ENCODE peak calls at places on chromosomes 1 and 21, in seven cellular contexts. X, C, O, T, Q, F and W are unnamed samples.

GRCh38 chr1:220121791-220122530 is 28.0 kb downstream of the IARS2 start:
- DNase-seq in X (no peak), C (no peak), O (no peak), T (peak), Q (no peak), F (no peak), W (no peak)

GRCh38 chr1:30375156-30375555 is 348.2 kb downstream of the MATN1 start:
- DNase-seq in X (no peak), C (no peak), O (peak), T (no peak), Q (no peak), F (no peak), W (no peak)

GRCh38 chr1:13469343-13469742 is 44.5 kb downstream of the LRRC38 start:
- DNase-seq in X (no peak), C (no peak), O (no peak), T (peak), Q (no peak), F (no peak), W (peak)

GRCh38 chr1:178581351-178581951 is 68.5 kb downstream of the TEX35 start:
- DNase-seq in X (no peak), C (peak), O (no peak), T (no peak), Q (peak), F (no peak), W (no peak)

GRCh38 chr1:235806128-235806527 is 60.6 kb downstream of the LYST start:
- DNase-seq in X (no peak), C (no peak), O (no peak), T (no peak), Q (no peak), F (no peak), W (peak)

GRCh38 chr1:182602945-182603645 is 1.1 kb downstream of the RGS16 start:
- DNase-seq in X (no peak), C (no peak), O (no peak), T (no peak), Q (no peak), F (no peak), W (no peak)

GRCh38 chr1:178973671-178974091 is 52.0 kb upstream of the FAM20B start:
- DNase-seq in X (no peak), C (no peak), O (no peak), T (no peak), Q (peak), F (peak), W (no peak)

GRCh38 chr1:184465489-184466146 is 78.8 kb downstream of the C1orf21 start:
- DNase-seq in X (no peak), C (no peak), O (no peak), T (no peak), Q (no peak), F (no peak), W (peak)

GRCh38 chr1:211371406-211372105 is 44.9 kb downstream of the TRAF5 start:
- DNase-seq in X (no peak), C (no peak), O (no peak), T (no peak), Q (peak), F (peak), W (no peak)

GRCh38 chr1:219883400-219884332 is 44.7 kb downstream of the SLC30A10 start:
- DNase-seq in X (no peak), C (no peak), O (no peak), T (no peak), Q (no peak), F (no peak), W (no peak)

GRCh38 chr1:176382163-176382562 is 80.8 kb upstream of the PAPPA2 start:
- DNase-seq in X (no peak), C (no peak), O (no peak), T (peak), Q (no peak), F (no peak), W (no peak)

GRCh38 chr1:235369802-235370201 is 2.6 kb downstream of the TBCE start:
- DNase-seq in X (no peak), C (no peak), O (no peak), T (no peak), Q (no peak), F (no peak), W (no peak)

GRCh38 chr1:169892819-169893644 is 664 bp downstream of the SCYL3 start:
- DNase-seq in X (no peak), C (no peak), O (peak), T (peak), Q (peak), F (no peak), W (peak)

GRCh38 chr1:47812848-47813508 is 184.2 kb downstream of the TRABD2B start:
- DNase-seq in X (no peak), C (no peak), O (no peak), T (no peak), Q (no peak), F (no peak), W (no peak)

GRCh38 chr21:41923641-41924342 is 30.0 kb downstream of the C2CD2 start:
- DNase-seq in X (no peak), C (no peak), O (no peak), T (no peak), Q (peak), F (no peak), W (peak)

GRCh38 chr1:94011709-94012590 is 102.7 kb upstream of the GCLM start:
- DNase-seq in X (no peak), C (no peak), O (no peak), T (peak), Q (peak), F (no peak), W (no peak)

GRCh38 chr1:167718926-167719691 is 2.7 kb upstream of the MPZL1 start:
- DNase-seq in X (no peak), C (no peak), O (no peak), T (no peak), Q (no peak), F (no peak), W (no peak)

GRCh38 chr1:116131170-116131569 is 20.0 kb downstream of the MAB21L3 start:
- DNase-seq in X (no peak), C (no peak), O (no peak), T (no peak), Q (no peak), F (no peak), W (no peak)

GRCh38 chr1:67170751-67171573 is 4.7 kb downstream of the IL23R start:
- DNase-seq in X (no peak), C (no peak), O (no peak), T (no peak), Q (no peak), F (no peak), W (no peak)

GRCh38 chr1:64480999-64481772 is 11.3 kb downstream of the CACHD1 start:
- DNase-seq in X (no peak), C (no peak), O (no peak), T (no peak), Q (peak), F (no peak), W (no peak)

GRCh38 chr1:154988053-154988954 is 5.1 kb upstream of the LENEP start:
- DNase-seq in X (no peak), C (no peak), O (peak), T (no peak), Q (no peak), F (no peak), W (no peak)

GRCh38 chr1:82586473-82586872 is 785.7 kb downstream of the ADGRL2 start:
- DNase-seq in X (no peak), C (no peak), O (no peak), T (no peak), Q (no peak), F (no peak), W (no peak)

GRCh38 chr1:178733972-178734371 is 8.9 kb downstream of the RALGPS2 start:
- DNase-seq in X (no peak), C (no peak), O (no peak), T (no peak), Q (no peak), F (no peak), W (no peak)

GRCh38 chr1:248695451-248696132 is 7.0 kb downstream of the OR14I1 start:
- DNase-seq in X (no peak), C (no peak), O (no peak), T (no peak), Q (no peak), F (no peak), W (peak)

GRCh38 chr1:183033205-183033604 is 10.0 kb downstream of the LAMC1 start:
- DNase-seq in X (no peak), C (no peak), O (no peak), T (no peak), Q (no peak), F (no peak), W (no peak)

GRCh38 chr21:37870229-37870628 is 46.0 kb downstream of the KCNJ6 start:
- DNase-seq in X (no peak), C (no peak), O (no peak), T (no peak), Q (no peak), F (no peak), W (no peak)

GRCh38 chr21:37874904-37875780 is 41.1 kb downstream of the KCNJ6 start:
- DNase-seq in X (no peak), C (no peak), O (no peak), T (no peak), Q (no peak), F (no peak), W (no peak)

GRCh38 chr21:37874481-37874880 is 41.8 kb downstream of the KCNJ6 start:
- DNase-seq in X (no peak), C (no peak), O (no peak), T (no peak), Q (no peak), F (no peak), W (no peak)

GRCh38 chr21:37871121-37871862 is 45.0 kb downstream of the KCNJ6 start:
- DNase-seq in X (no peak), C (no peak), O (no peak), T (no peak), Q (peak), F (no peak), W (peak)

GRCh38 chr21:37873655-37874054 is 42.6 kb downstream of the KCNJ6 start:
- DNase-seq in X (no peak), C (no peak), O (no peak), T (peak), Q (peak), F (no peak), W (peak)
- TF ChIP-seq CTCF in X (no peak), C (no peak), O (no peak), T (peak), Q (no peak), F (peak), W (peak)

DNA sequence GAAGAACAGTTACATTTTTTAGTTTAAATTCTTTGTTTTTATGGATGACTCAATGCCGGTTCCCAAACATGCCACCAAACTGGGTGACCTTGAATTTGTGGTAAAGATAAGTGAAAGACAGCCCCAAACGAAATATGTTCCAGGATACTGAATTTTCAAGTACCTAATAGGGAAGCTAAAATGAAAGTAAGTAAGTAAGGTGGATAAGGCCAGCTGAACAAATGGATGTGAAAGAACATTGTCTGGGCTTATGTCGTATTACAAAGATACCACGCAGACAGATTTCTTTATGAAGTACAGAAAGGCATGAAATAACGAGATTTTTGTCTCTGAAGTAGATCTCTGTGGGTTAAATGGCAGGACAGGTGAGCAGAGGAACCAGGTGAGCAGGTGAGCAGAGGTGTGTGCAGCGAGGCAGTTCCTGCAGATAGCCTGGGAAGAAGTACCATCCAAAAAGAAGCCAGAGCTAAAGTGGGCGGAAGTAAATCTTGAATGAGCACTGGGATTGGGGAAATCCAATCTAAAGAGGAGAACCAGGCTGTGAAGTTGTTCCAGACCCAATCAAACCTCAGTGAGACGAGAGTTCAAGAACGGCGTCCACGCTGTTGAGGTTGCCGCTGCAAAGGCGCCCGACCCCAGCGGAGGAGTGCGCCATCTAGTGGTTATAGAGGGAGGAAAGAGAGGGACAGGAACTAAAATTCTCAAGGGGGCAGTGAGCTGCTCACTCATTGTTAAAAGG is 19.6 kb downstream of the TLR5 start:
- DNase-seq in X (no peak), C (no peak), O (no peak), T (peak), Q (peak), F (peak), W (peak)
- H3K4me3 ChIP-seq in X (peak), C (no peak), O (peak), T (no peak), Q (no peak), F (no peak), W (no peak)

DNA sequence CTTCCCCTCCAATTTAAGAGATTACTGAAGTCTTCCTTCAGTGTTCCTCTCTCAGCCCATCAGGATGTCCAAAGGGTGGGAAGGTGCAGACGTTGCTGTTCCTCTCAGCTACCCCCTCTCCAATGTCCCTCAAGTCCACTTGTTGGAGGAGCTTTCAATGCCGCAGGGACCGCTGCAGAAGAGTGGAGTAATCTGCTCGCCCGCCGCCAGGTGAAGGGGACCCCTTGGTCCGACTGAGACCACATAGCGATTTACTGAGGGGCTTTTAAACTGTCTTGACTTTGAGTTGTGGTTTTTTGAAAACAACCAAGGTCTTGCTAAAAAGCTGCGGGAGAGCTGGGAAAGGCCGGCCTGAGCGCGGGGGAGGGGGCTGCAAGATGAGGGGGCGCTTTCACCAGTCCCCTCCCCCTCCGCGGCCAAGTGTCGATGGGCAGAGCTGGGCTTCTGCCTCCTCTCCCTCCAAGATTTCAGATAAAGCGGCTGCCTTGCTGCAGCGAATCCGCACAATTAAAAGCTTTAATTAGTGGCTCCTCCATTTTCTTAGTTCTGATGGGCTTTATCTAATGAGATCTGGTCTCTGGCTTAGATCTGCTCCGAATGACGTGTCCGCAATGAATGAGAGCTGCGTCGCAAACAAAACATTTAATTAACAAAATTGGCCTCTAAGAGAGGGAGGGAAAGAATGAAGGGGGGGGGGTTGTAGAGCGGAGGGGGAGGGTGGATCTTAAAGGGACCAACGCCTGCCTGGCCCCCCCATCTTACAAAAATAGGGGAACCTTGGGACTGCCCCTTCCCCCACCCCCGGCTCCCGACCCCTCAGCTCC is 5.9 kb downstream of the LMO4 start:
- DNase-seq in X (no peak), C (no peak), O (no peak), T (peak), Q (peak), F (no peak), W (peak)
- TF ChIP-seq CTCF in X (no peak), C (peak), O (no peak), T (no peak), Q (no peak), F (peak), W (peak)

DNA sequence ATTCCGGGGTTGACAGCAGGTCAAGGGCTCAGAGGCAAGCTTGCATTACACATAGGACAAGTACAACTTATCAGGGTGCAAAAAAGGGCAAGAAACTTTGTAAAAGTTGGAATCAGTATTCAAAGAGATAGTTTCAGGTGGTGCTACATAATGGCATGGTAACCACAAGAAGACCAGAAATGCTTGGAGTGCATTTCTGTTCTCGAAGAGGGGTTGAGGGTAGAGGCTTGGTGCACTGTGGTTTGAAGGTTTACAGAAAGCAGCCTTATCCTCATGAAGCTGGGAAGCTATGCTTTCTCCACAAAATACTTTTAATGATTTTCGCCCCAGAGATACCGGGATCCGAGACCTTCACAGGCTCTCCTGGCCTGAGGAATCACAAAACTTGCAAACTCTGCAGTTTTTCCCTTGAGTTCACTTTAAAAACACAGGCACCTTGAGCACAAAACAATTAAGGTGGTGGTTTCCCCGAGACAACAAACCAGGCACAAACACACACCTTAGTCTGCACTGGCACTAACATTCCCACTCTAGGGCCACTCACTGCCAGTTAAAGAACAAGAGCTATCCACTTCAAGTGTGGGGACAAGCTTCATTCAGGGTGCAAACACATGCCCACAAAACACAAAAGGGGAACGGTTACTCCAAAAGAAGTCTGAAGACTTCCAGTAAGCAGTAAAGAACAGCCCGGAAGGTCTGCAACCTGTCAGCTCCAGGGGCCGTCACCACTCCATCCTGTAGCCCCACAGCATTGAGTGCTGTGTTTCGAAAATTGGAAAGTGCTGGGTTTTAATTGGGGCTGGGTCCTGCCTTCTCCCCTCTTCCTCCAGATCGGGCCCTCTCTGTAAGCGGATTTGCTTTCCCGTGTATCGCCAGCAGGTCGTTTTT is 29.7 kb upstream of the NFIA start:
- DNase-seq in X (no peak), C (no peak), O (no peak), T (no peak), Q (no peak), F (no peak), W (no peak)
- H3K4me3 ChIP-seq in X (peak), C (no peak), O (peak), T (no peak), Q (no peak), F (no peak), W (no peak)

GRCh38 chr1:100746542-100746932 is 27.0 kb downstream of the VCAM1 start:
- DNase-seq in X (no peak), C (no peak), O (no peak), T (no peak), Q (no peak), F (no peak), W (no peak)
- TF ChIP-seq CTCF in X (no peak), C (no peak), O (no peak), T (no peak), Q (no peak), F (no peak), W (no peak)

DNA sequence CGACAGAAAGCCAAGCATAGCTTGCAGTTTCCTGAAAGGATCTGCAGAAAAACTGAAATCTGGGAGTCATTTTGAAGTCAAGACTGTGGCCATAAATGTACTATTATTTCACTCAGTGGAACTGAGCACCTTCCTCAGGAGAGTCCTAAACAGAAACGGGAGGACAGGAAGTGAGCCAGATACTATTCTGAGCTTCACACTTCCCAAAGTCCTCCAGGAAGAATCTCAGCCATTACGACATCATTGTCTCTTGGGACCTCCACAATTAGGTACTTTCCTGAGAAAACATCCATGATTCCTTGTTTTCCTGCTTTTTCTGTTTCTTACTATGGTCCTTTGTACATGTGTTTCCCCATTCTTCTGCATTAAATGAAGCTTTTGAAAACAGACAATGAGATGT is 299.2 kb upstream of the USP25 start:
- DNase-seq in X (no peak), C (no peak), O (no peak), T (no peak), Q (no peak), F (no peak), W (peak)
- H3K4me3 ChIP-seq in X (no peak), C (no peak), O (no peak), T (no peak), Q (no peak), F (no peak), W (no peak)

DNA sequence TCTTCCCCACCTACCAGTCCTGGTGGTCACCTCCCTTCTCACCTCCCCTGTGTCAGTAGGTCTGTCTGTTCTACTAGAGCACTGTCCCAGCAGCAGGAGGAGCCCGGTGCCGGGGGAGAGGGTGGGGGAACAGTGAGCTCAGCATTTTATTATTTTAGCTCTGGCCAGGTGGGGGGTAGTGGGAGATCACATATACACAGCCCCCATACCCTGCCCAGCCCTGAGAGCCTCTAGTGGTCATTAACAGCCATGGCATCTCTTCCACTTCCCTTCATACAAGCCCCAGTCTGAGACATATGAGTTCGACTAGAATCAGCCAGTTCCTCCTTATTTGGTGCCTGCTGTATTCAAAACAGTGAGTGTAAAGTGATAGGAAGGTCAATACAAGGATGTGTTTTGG is at the start of gene TMOD4:
- DNase-seq in X (no peak), C (no peak), O (peak), T (peak), Q (no peak), F (no peak), W (peak)
- TF ChIP-seq CTCF in X (peak), C (peak), O (peak), T (peak), Q (peak), F (peak), W (peak)